ENCODE peak calls at places on chromosomes 11 and 22, in ten cellular contexts. X is fibroblast of lung, U is sigmoid colon, L is pancreas, C is Panc1, P is neural progenitor cell, Q is heart left ventricle, H is right atrium auricular region, I is ovary, T is dorsolateral prefrontal cortex. D is an unnamed sample.

GRCh38 chr11:10481567-10482349 is 26.7 kb downstream of the AMPD3 start:
- DNase-seq in X (peak; percentile 12), U (no peak), L (no peak), C (no peak), P (no peak), Q (no peak), H (no peak), I (no peak), T (no peak), D (no peak)

GRCh38 chr22:48223488-48224190 is 1461.2 kb downstream of the TBC1D22A start:
- DNase-seq in X (no peak), U (no peak), L (no peak), C (no peak), P (no peak), Q (no peak), H (peak; percentile 21), I (no peak), T (no peak), D (no peak)

GRCh38 chr11:126547161-126547560 is 191.7 kb downstream of the ST3GAL4 start:
- DNase-seq in X (peak; percentile 38), U (no peak), L (no peak), C (no peak), P (no peak), Q (no peak), H (no peak), I (no peak), T (no peak), D (no peak)

GRCh38 chr22:49768511-49768910 is 59.2 kb downstream of the BRD1 start:
- DNase-seq in X (peak; percentile 13), U (peak; percentile 60), L (peak; percentile 3), C (no peak), P (no peak), Q (peak; percentile 34), H (no peak), I (peak; percentile 18), T (no peak), D (no peak)

GRCh38 chr11:134939905-134940304 is 527.9 kb upstream of the B3GAT1 start:
- DNase-seq in X (no peak), U (no peak), L (no peak), C (no peak), P (peak; percentile 42), Q (no peak), H (no peak), I (no peak), T (no peak), D (no peak)

GRCh38 chr11:290621-291231 is 1.8 kb downstream of the PGGHG start:
- DNase-seq in X (no peak), U (peak; percentile 62), L (peak; percentile 18), C (no peak), P (no peak), Q (peak; percentile 57), H (no peak), I (no peak), T (peak; percentile 28), D (no peak)

GRCh38 chr11:58629857-58630256 is 7.4 kb downstream of the CNTF start:
- DNase-seq in X (peak; percentile 76), U (no peak), L (no peak), C (peak; percentile 18), P (peak; percentile 48), Q (no peak), H (no peak), I (no peak), T (no peak), D (no peak)

GRCh38 chr22:48535868-48536690 is 1291.6 kb downstream of the BRD1 start:
- DNase-seq in X (no peak), U (no peak), L (no peak), C (no peak), P (no peak), Q (no peak), H (no peak), I (no peak), T (no peak), D (no peak)

GRCh38 chr22:24305260-24305692 is 34.6 kb downstream of the SPECC1L start:
- DNase-seq in X (no peak), U (no peak), L (no peak), C (no peak), P (no peak), Q (no peak), H (no peak), I (no peak), T (no peak), D (no peak)

GRCh38 chr22:47391169-47392053 is 629.0 kb downstream of the TBC1D22A start:
- DNase-seq in X (no peak), U (peak; percentile 57), L (no peak), C (no peak), P (no peak), Q (peak; percentile 42), H (no peak), I (no peak), T (no peak), D (no peak)

GRCh38 chr11:95788921-95789505 is 569 bp downstream of the FAM76B start:
- DNase-seq in X (peak; percentile 39), U (no peak), L (no peak), C (no peak), P (peak; percentile 80), Q (no peak), H (no peak), I (peak; percentile 36), T (no peak), D (peak; percentile 2)
- TF ChIP-seq CTCF in X (peak; percentile 27), U (no peak), L (no peak), C (no peak), P (peak; percentile 53), Q (no peak), H (no peak), I (no peak), T (no peak), D (no peak)

DNA sequence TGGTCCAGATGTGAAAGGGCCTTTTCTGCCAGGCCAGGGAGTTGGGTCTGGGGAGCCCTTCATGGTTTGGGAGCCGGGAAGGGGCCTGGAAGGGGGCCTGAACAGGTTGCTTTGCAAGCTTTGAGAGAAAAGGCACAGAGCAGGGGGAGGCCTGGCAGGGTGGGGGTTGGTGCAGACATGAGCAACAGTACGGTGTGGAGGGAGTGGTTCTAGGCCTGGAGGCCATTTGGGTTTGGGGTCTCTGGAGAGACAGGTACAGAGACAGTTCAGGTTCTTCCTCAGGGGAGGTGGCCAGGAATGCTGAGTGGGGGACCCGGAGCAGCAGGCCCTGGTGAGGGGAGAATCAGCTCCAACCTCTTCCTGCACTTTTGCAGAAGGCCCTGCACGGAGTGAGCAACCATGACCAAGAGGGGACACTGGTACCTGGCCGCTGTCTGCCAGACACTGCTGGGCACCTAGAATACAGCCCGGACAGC is 1.4 kb downstream of the KDELR3 start:
- DNase-seq in X (no peak), U (no peak), L (no peak), C (no peak), P (no peak), Q (peak; percentile 32), H (no peak), I (no peak), T (no peak), D (no peak)
- H3K4me3 ChIP-seq in X (peak overlapping the region; percentile 79), U (no peak overlapping the region), L (no peak overlapping the region), C (no peak overlapping the region), P (no peak overlapping the region), Q (peak overlapping the region; percentile 78), H (no peak overlapping the region), I (no peak overlapping the region), T (no peak overlapping the region), D (peak overlapping the region; percentile 90)

GRCh38 chr11:67344264-67344663 is 9.1 kb downstream of the POLD4 start:
- DNase-seq in X (no peak), U (no peak), L (no peak), C (no peak), P (no peak), Q (no peak), H (no peak), I (no peak), T (no peak), D (no peak)
- H3K27ac ChIP-seq in X (no peak overlapping the region), U (no peak overlapping the region), L (peak overlapping the region; percentile 74), C (no peak overlapping the region), P (no peak overlapping the region), Q (no peak overlapping the region), H (no peak overlapping the region), I (no peak overlapping the region), T (no peak overlapping the region), D (no peak overlapping the region)

GRCh38 chr11:117933475-117933874 is 4.3 kb upstream of the TMPRSS13 start:
- DNase-seq in X (no peak), U (no peak), L (no peak), C (no peak), P (no peak), Q (no peak), H (no peak), I (no peak), T (no peak), D (no peak)
- TF ChIP-seq CTCF in X (no peak), U (no peak), L (no peak), C (no peak), P (no peak), Q (no peak), H (no peak), I (no peak), T (no peak), D (no peak)

D was measured in thoracic aorta.